ENCODE peak calls at places on chromosomes 7 and 10, in five cellular contexts. P, A, G, Z and H are unnamed samples.

GRCh38 chr7:98084631-98085030 is 22.0 kb upstream of the LMTK2 start:
- DNase-seq in P (no peak), A (no peak), G (no peak), Z (no peak), H (no peak)

GRCh38 chr10:10824611-10825148 is 193.0 kb upstream of the CELF2 start:
- DNase-seq in P (no peak), A (no peak), G (no peak), Z (no peak), H (no peak)

GRCh38 chr7:44335184-44335583 is 9.8 kb upstream of the CAMK2B start:
- DNase-seq in P (no peak), A (no peak), G (no peak), Z (no peak), H (no peak)

GRCh38 chr7:43660141-43660540 is 69.2 kb downstream of the COA1 start:
- DNase-seq in P (no peak), A (no peak), G (no peak), Z (no peak), H (no peak)

GRCh38 chr7:50567715-50568261 is 2.6 kb upstream of the DDC start:
- DNase-seq in P (no peak), A (no peak), G (no peak), Z (no peak), H (no peak)

GRCh38 chr7:148905093-148905666 is 21.1 kb upstream of the EZH2 start:
- DNase-seq in P (no peak), A (no peak), G (no peak), Z (no peak), H (no peak)

GRCh38 chr7:82382276-82382675 is 61.3 kb downstream of the CACNA2D1 start:
- DNase-seq in P (no peak), A (no peak), G (no peak), Z (no peak), H (no peak)

GRCh38 chr7:151728286-151728660 is 148.6 kb downstream of the PRKAG2 start:
- DNase-seq in P (no peak), A (no peak), G (no peak), Z (no peak), H (no peak)

GRCh38 chr10:118692911-118693310 is 61.9 kb downstream of the CACUL1 start:
- DNase-seq in P (no peak), A (no peak), G (no peak), Z (peak; percentile 81), H (no peak)

GRCh38 chr7:147282204-147282603 is 1165.6 kb downstream of the CNTNAP2 start:
- DNase-seq in P (no peak), A (no peak), G (no peak), Z (no peak), H (no peak)